ENCODE peak calls at places on chromosomes 4 and X, in four cellular contexts. Y is AG09319, L is natural killer cell, O is mammary epithelial cell. S is an unnamed sample.

GRCh38 chr4:170089274-170089742 is 448 bp downstream of the AADAT start:
- DNase-seq in Y (no peak), L (no peak), O (peak; percentile 50), S (no peak)

GRCh38 chr4:140003851-140004579 is 150.0 kb downstream of the MAML3 start:
- DNase-seq in O (no peak), L (no peak), Y (no peak), S (no peak)

GRCh38 chr4:79864470-79865190 is 208.4 kb downstream of the ANTXR2 start:
- DNase-seq in Y (no peak), O (peak; percentile 3), L (no peak), S (no peak)

GRCh38 chr4:125826801-125827200 is 512.0 kb downstream of the FAT4 start:
- DNase-seq in O (no peak), Y (no peak), L (no peak), S (no peak)

GRCh38 chr4:1576961-1577814 is 106.9 kb downstream of the FAM53A start:
- DNase-seq in Y (no peak), O (no peak), L (no peak), S (no peak)

GRCh38 chr4:67565284-67565683 is 6.8 kb downstream of the STAP1 start:
- DNase-seq in O (no peak), Y (no peak), L (no peak), S (no peak)

GRCh38 chr4:82230310-82230709 is 143.5 kb downstream of the HNRNPD start:
- DNase-seq in Y (no peak), O (peak; percentile 96), L (no peak), S (no peak)

GRCh38 chr4:114041117-114041475 is 61.6 kb upstream of the ARSJ start:
- DNase-seq in L (no peak), Y (no peak), O (peak; percentile 68), S (no peak)

GRCh38 chr4:186304816-186305520 is 39.0 kb downstream of the F11 start:
- DNase-seq in Y (no peak), L (no peak), O (no peak), S (no peak)

GRCh38 chrX:151225843-151226242 is 49.5 kb downstream of the GPR50 start:
- DNase-seq in L (no peak), O (peak; percentile 11), Y (no peak), S (no peak)

GRCh38 chr4:46329118-46329976 is 60.6 kb downstream of the GABRA2 start:
- DNase-seq in L (no peak), O (peak; percentile 60), Y (no peak), S (no peak)
- TF ChIP-seq CTCF in L (no peak), O (peak; percentile 85), Y (no peak), S (no peak)

GRCh38 chr4:8939887-8940742 is 68.5 kb upstream of the HMX1 start:
- DNase-seq in O (no peak), Y (no peak), L (no peak), S (no peak)

GRCh38 chr4:8938623-8939022 is 67.0 kb upstream of the HMX1 start:
- DNase-seq in L (no peak), Y (no peak), O (no peak), S (no peak)

GRCh38 chr4:8938137-8938536 is 66.5 kb upstream of the HMX1 start:
- DNase-seq in O (no peak), Y (no peak), L (no peak), S (no peak)

GRCh38 chr4:8939160-8939855 is 67.7 kb upstream of the HMX1 start:
- DNase-seq in O (no peak), L (no peak), Y (no peak), S (no peak)

DNA sequence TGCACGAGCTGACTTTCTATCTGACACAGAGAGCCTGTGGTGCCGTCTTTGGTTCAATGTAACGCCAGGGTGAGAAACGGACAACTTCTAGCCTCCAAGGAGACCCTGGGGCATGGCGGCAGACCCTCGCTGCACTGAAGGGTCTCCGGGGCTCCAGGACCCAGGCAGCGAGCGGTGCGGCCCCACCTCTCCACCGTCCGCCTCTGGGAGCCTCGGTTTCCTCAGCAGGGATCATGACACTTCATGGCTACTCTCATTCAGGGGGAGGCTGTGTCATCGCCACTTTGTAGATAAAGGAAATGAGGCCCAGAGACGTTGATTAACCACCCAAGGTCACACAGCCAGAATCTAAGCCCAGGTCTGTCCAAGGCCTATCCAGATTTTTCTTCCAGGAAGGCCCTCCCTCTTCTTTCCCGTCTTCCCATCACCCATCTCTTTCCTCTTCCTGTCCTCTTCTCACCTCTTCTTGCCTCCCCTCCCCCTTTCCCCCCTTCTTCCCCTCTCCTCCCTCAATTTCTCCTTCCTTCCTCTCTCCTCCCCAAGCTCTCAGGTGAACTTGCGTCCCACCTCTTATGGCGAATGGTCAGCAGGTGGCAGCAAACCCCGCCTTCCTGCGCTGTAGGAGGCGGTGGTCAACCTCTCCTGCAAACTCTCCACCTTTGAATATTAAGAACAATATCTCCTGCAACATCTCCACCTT is 69.3 kb upstream of the HMX1 start:
- DNase-seq in Y (no peak), O (no peak), L (no peak), S (no peak)
- TF ChIP-seq CTCF in Y (no peak), O (peak; percentile 25), L (no peak), S (no peak)

GRCh38 chrX:37995428-37995827 is 10.9 kb upstream of the SYTL5 start:
- DNase-seq in L (no peak), O (no peak), Y (no peak), S (no peak)

GRCh38 chrX:37998586-37999267 is 7.6 kb upstream of the SYTL5 start:
- DNase-seq in O (peak; percentile 75), Y (no peak), L (no peak), S (no peak)

GRCh38 chrX:37989304-37989703 is 17.0 kb upstream of the SYTL5 start:
- DNase-seq in O (no peak), L (no peak), Y (no peak), S (no peak)

GRCh38 chrX:37997096-37997495 is 9.3 kb upstream of the SYTL5 start:
- DNase-seq in O (no peak), Y (no peak), L (no peak), S (no peak)

GRCh38 chrX:37993857-37994619 is 12.3 kb upstream of the SYTL5 start:
- DNase-seq in O (peak; percentile 60), Y (no peak), L (no peak), S (no peak)
- TF ChIP-seq CTCF in O (no peak), Y (no peak), L (no peak), S (no peak)

GRCh38 chr4:69617083-69617694 is 22.3 kb downstream of the UGT2A2 start:
- DNase-seq in Y (no peak), L (no peak), O (peak; percentile 27), S (no peak)
- TF ChIP-seq CTCF in Y (no peak), L (no peak), O (peak; percentile 73), S (no peak)

DNA sequence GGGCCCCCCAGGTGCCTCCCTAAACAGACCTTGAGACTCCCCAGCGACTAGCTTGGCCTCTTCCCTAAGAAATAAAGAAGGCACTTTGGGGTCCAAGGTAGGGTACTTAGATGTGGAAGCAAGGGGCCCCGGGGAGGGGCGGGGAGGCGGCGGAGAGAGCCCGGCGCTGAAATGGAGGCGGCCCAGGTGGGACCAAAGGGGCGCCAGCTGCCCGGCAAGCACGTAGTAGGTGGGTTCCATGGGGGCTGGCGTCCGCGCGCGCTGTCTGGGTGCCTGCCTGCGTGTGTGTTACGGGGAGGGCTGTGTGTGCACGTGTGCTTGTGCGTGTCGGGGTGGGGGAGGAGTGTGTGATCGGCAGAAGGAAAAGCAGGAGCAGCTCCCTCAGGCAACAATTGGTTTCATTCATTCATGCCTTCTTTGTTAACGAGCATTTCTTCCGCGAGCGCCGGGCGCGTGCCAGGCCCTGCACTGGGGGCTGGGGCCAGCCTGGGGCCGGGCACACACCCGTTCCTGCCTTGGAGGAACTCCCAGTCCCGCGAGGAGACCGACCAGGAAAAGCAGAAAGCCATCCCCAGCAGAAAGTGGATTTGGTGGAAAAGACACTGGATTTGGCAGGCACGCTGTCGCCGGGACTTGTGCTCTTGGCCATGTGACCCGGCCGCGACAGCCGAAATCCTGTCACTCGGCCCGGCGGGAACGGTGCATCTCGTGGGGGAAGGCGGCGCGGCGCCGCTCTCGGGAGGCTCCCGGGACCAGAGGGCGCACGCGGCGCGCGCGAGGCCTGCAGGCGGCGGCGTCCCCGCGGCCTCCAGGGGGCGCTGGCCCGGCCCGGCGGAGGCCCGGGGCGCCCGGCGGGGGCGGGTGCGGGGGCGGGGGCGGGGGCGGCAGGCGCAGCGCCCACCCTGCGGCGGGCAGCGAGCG is 3.3 kb upstream of the DUSP9 start:
- DNase-seq in O (no peak), L (no peak), Y (no peak), S (no peak)
- TF ChIP-seq CTCF in O (no peak), L (no peak), Y (no peak), S (no peak)

GRCh38 chr4:30860983-30861382 is 140.8 kb downstream of the PCDH7 start:
- DNase-seq in L (no peak), Y (no peak), O (peak; percentile 79), S (no peak)
- TF ChIP-seq CTCF in L (no peak), Y (no peak), O (peak; percentile 13), S (no peak)

DNA sequence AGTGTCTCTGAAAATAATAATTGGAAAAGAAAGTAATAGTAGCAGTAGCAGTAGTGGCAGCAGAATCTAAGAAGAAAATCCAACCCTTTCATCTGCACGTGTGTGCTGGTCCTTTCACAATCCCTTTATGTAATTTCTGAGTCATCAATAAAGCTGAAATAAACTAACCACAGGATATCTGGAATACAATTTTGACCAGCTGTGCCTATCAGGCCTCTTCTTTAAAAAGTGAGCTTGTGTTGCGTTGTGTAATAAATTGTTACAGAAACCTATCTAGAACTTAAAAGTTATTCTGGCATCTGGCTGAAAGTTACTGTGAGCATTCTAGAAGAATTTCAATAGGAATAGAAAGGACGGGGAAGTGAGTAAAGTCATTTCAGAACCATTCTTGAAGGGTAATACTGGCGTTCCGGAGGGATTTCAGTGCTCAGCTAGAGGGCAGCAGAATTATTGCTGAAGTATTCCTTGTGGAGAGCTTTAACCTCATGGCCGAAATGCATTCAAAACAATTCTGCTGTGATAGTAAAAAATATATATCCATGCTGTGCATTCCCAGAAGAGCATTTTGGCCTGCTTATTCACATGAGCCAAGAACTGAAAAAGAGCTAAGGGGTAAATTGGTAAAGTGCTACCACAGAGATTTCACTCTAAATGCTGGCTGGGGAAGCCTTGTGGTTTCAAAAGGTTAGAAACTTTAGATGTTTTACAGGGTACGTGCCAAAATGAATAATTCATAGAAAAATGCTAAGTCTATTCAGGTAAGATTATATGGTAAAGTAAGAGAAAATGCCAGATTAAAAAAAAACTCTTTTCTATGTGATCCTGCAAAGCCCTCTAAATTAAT is 260.6 kb downstream of the NKX6-1 start:
- DNase-seq in L (no peak), Y (peak; percentile 8), O (peak; percentile 26), S (no peak)
- TF ChIP-seq CTCF in L (no peak), Y (no peak), O (no peak), S (no peak)

S was measured in CD14-positive monocyte.